ENCODE peak calls at places on chromosomes 11 and 22, in four cellular contexts. H is ovary, T is cardiac muscle cell, V is tibial artery. M is an unnamed sample.
A peak's percentile ranks its signal among the peaks of the same experiment; 100 is the strongest.

GRCh38 chr11:9851366-9851765 is 187.5 kb downstream of the SWAP70 start:
- DNase-seq in H (no peak), T (no peak), V (no peak), M (no peak)

GRCh38 chr22:41260871-41261270 is 20.1 kb upstream of the CHADL start:
- DNase-seq in H (no peak), T (no peak), V (no peak), M (no peak)

GRCh38 chr22:49590851-49591445 is 236.7 kb downstream of the BRD1 start:
- DNase-seq in H (no peak), T (no peak), V (peak; percentile 34), M (peak; percentile 36)

GRCh38 chr11:14886509-14886908 is 5.5 kb downstream of the CYP2R1 start:
- DNase-seq in H (no peak), T (no peak), V (no peak), M (no peak)

GRCh38 chr22:20354238-20354975 is 34.5 kb upstream of the DGCR6L start:
- DNase-seq in H (no peak), T (no peak), V (no peak), M (no peak)

GRCh38 chr11:17250561-17251350 is 25.8 kb upstream of the NUCB2 start:
- DNase-seq in H (no peak), T (no peak), V (no peak), M (no peak)

GRCh38 chr22:30424471-30425326 is 869 bp upstream of the MTFP1 start:
- DNase-seq in H (no peak), T (peak; percentile 23), V (no peak), M (no peak)

GRCh38 chr11:47358731-47359051 is 6.2 kb upstream of the MYBPC3 start:
- DNase-seq in H (no peak), T (no peak), V (no peak), M (peak; percentile 71)

GRCh38 chr11:61917357-61918109 is at the start of gene RAB3IL1:
- DNase-seq in H (peak; percentile 81), T (peak; percentile 89), V (no peak), M (peak; percentile 80)

GRCh38 chr11:4881860-4882500 is at the start of gene OR51T1:
- DNase-seq in H (no peak), T (no peak), V (no peak), M (no peak)

GRCh38 chr11:116791002-116791812 is 472 bp downstream of the APOA5 start:
- DNase-seq in H (peak; percentile 83), T (peak; percentile 85), V (peak; percentile 84), M (peak; percentile 84)

GRCh38 chr11:44708523-44709280 is 18.1 kb upstream of the TSPAN18 start:
- DNase-seq in H (no peak), T (no peak), V (no peak), M (no peak)

GRCh38 chr11:118953265-118953664 is 2.8 kb upstream of the UPK2 start:
- DNase-seq in H (no peak), T (no peak), V (no peak), M (no peak)

GRCh38 chr11:129644326-129644725 is 171.3 kb upstream of the TMEM45B start:
- DNase-seq in H (no peak), T (peak; percentile 1), V (no peak), M (no peak)

GRCh38 chr22:24471570-24471969 is 23.6 kb upstream of the UPB1 start:
- DNase-seq in H (peak; percentile 61), T (no peak), V (peak; percentile 80), M (no peak)

GRCh38 chr11:121415861-121416260 is 36.3 kb upstream of the SORL1 start:
- DNase-seq in H (peak; percentile 52), T (no peak), V (no peak), M (no peak)

GRCh38 chr11:57269580-57270021 is 32.6 kb upstream of the APLNR start:
- DNase-seq in H (no peak), T (no peak), V (no peak), M (no peak)

GRCh38 chr22:24146791-24147353 is 34.4 kb upstream of the SUSD2 start:
- DNase-seq in H (peak; percentile 78), T (peak; percentile 58), V (peak; percentile 84), M (peak; percentile 59)

GRCh38 chr11:93604276-93604675 is 57.2 kb upstream of the CEP295 start:
- DNase-seq in H (no peak), T (no peak), V (no peak), M (no peak)

GRCh38 chr22:30371321-30371720 is 14.5 kb downstream of the CCDC157 start:
- DNase-seq in H (no peak), T (no peak), V (no peak), M (no peak)

GRCh38 chr11:111561801-111562325 is 21.3 kb downstream of the LAYN start:
- DNase-seq in H (no peak), T (no peak), V (no peak), M (no peak)

GRCh38 chr11:112902411-112903011 is 58.7 kb upstream of the NCAM1 start:
- DNase-seq in H (no peak), T (no peak), V (no peak), M (no peak)

GRCh38 chr22:32142600-32142999 is 16.5 kb downstream of the C22orf42 start:
- DNase-seq in H (no peak), T (no peak), V (no peak), M (no peak)

GRCh38 chr11:73838443-73839122 is 38.1 kb downstream of the COA4 start:
- DNase-seq in H (no peak), T (peak; percentile 74), V (no peak), M (no peak)

GRCh38 chr22:38454361-38455062 is 487 bp downstream of the KCNJ4 start:
- DNase-seq in H (no peak), T (peak; percentile 51), V (no peak), M (no peak)

GRCh38 chr11:35275808-35276170 is 136.8 kb downstream of the CD44 start:
- DNase-seq in H (no peak), T (no peak), V (no peak), M (no peak)

GRCh38 chr11:70158201-70158600 is 44.9 kb upstream of the FADD start:
- DNase-seq in H (no peak), T (peak; percentile 73), V (no peak), M (no peak)

GRCh38 chr11:12803086-12803826 is 129.0 kb downstream of the TEAD1 start:
- DNase-seq in H (no peak), T (no peak), V (no peak), M (no peak)

GRCh38 chr22:46931414-46931813 is 169.0 kb downstream of the TBC1D22A start:
- DNase-seq in H (no peak), T (no peak), V (no peak), M (no peak)

GRCh38 chr22:46367707-46368191 is 32.2 kb downstream of the TRMU start:
- DNase-seq in H (no peak), T (peak; percentile 75), V (no peak), M (peak; percentile 85)

GRCh38 chr22:30368420-30368819 is 11.6 kb downstream of the CCDC157 start:
- DNase-seq in H (no peak), T (no peak), V (no peak), M (no peak)

DNA sequence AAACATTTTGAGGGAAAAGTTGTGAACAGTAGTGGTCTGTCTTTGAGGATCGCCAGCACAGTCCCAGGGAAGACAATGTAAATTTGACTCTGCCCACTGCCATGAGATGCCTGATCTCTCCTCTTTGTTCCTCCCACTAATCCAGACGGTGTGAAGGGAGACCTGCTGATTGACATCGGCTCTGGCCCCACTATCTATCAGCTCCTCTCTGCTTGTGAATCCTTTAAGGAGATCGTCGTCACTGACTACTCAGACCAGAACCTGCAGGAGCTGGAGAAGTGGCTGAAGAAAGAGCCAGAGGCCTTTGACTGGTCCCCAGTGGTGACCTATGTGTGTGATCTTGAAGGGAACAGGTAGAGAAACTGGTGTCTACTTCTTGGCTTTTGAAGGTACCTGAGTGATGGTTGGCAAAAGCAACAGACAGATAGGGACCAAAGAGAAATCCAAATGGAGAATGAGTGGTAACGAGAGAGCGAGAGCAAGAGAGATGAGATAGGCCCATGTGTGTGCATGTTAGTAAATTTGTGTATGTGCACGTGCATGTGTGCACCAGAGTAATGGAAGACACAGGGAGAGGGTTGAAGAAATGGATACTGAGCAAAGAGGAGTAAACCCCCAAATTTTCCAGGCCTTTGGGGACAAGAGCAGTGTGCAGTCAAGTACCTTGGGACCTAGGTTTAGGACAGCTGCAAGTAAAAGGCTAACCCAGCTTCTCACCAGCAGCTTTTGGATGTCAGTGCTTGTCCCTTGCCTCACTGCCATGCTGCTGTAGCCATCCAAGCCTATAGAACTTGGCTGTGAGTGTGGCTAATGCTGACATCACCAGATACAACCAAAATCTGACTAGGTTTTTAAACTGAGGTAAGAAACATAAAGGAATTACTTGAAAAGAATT is 1.9 kb downstream of the NNMT start:
- DNase-seq in H (no peak), T (no peak), V (no peak), M (no peak)
- H3K4me3 ChIP-seq in H (peak overlapping the region; percentile 36), T (no peak overlapping the region), V (peak overlapping the region; percentile 64), M (no peak overlapping the region)

DNA sequence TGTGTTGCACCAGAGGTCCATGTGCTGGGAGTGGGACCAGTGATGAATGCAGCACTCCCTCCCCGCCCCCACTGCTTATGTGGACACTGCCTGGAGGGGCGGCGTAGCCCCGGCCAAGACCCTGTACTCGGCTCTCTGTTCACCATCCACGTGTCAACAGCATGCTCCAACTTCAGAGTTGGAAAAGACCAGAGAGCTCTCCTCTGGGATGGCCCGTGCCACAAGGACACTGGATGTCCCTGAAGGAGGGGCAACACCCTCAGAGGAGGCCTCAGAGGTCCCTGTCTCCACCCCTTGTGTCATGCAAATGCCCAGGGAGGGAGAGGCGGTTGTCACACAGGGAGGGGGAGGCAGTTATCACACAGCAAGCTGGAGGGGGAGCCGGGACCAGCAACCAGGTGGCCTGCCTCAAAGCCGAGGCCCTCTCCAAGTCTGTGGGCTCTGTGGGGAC is 121.3 kb downstream of the PHF21B start:
- DNase-seq in H (no peak), T (no peak), V (peak; percentile 48), M (no peak)
- H3K27me3 ChIP-seq in H (no peaks in the 10 kb centered on the region), T (no peaks in the 10 kb centered on the region), V (no peaks in the 10 kb centered on the region), M (no peaks in the 10 kb centered on the region)

GRCh38 chr11:3738723-3739122 is 58.6 kb downstream of the NUP98 start:
- DNase-seq in H (no peak), T (no peak), V (no peak), M (no peak)

GRCh38 chr11:3736816-3737215 is 60.5 kb downstream of the NUP98 start:
- DNase-seq in H (no peak), T (no peak), V (no peak), M (no peak)

GRCh38 chr11:3737386-3737933 is 59.9 kb downstream of the NUP98 start:
- DNase-seq in H (no peak), T (no peak), V (no peak), M (no peak)

GRCh38 chr11:3735827-3736226 is 61.5 kb downstream of the NUP98 start:
- DNase-seq in H (no peak), T (no peak), V (no peak), M (no peak)

DNA sequence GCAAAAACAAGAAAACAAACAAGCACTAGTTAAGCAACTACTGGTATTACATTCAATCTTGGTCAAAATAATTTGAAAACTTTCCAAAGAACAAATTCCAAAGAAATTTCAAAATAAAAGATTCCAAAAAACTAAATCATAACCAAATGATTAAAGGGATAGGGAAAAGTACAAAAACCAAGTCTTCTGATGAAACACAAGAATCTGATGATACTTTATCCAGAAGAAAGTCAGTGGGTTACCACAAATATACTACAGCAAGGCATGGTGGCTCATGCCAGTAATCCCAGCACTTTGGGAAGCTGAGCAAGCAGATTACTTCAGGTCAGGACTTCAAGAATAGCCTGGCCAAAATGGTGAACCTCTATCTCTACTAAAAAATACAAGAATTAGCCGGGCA is 59.1 kb downstream of the NUP98 start:
- DNase-seq in H (no peak), T (no peak), V (no peak), M (no peak)
- H3K4me3 ChIP-seq in H (no peak overlapping the region), T (no peak overlapping the region), V (no peak overlapping the region), M (no peak overlapping the region)

DNA sequence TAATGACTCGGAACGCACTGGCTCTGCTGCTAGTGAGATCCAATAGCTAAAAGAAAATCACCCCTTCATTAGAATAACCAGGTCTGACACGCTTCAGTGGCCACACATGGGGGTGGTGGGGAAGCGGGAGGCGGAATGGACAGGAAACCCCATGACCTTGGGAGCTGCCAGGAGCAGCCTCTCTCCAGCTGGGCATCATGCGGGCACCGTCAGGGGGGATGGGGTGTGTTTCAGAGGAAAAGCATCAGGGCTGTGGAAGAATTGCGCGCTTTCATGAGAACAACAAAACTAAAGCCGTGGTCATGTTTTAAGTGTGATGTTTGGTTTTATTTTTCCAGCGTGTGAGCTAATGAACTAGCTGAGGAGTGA is 6.1 kb upstream of the MRGPRG start:
- DNase-seq in H (no peak), T (no peak), V (no peak), M (no peak)
- H3K27me3 ChIP-seq in H (no peaks in the 10 kb centered on the region), T (no peaks in the 10 kb centered on the region), V (no peaks in the 10 kb centered on the region), M (no peaks in the 10 kb centered on the region)

M was measured in pancreas.